ENCODE peak calls at places on chromosomes 6 and 20, in four cellular contexts. X is stimulated activated CD4-positive, alpha-beta T cell treated with anti-CD3 and anti-CD28 coated beads, TNF-alpha, amount 100 ng/mL, for 48 hours; H is SW480; K is midbrain. R is an unnamed sample.

GRCh38 chr20:652611-653109 is 340 bp downstream of the SRXN1 start:
- DNase-seq in H (no peak), X (no peak), K (no peak), R (peak; percentile 66)

GRCh38 chr6:146027586-146028249 is 1.1 kb upstream of the GRM1 start:
- DNase-seq in K (peak; percentile 6), X (no peak), H (no peak), R (no peak)

GRCh38 chr6:56293756-56294155 is 46.4 kb upstream of the COL21A1 start:
- DNase-seq in X (no peak), K (no peak), H (no peak), R (no peak)

GRCh38 chr6:156674197-156674596 is 103.0 kb upstream of the ARID1B start:
- DNase-seq in K (no peak), X (no peak), H (no peak), R (no peak)

GRCh38 chr20:9166153-9166780 is 97.4 kb downstream of the PLCB4 start:
- DNase-seq in K (no peak), H (peak; percentile 20), X (no peak), R (no peak)

GRCh38 chr20:9200620-9201019 is 131.7 kb downstream of the PLCB4 start:
- DNase-seq in K (no peak), X (no peak), H (no peak), R (no peak)

GRCh38 chr20:63580796-63581461 is 6.9 kb upstream of the HELZ2 start:
- DNase-seq in K (no peak), X (peak; percentile 39), H (peak; percentile 80), R (peak; percentile 63)

GRCh38 chr20:11395581-11395980 is 522.1 kb upstream of the BTBD3 start:
- DNase-seq in X (no peak), H (no peak), K (no peak), R (no peak)

GRCh38 chr20:42483694-42484303 is 705.9 kb downstream of the PTPRT start:
- DNase-seq in X (no peak), H (peak; percentile 59), K (no peak), R (no peak)

GRCh38 chr20:19583532-19584175 is 174.4 kb upstream of the RIN2 start:
- DNase-seq in H (peak; percentile 59), X (peak; percentile 27), K (peak; percentile 60), R (no peak)

GRCh38 chr6:167733740-167734661 is 92.7 kb upstream of the AFDN start:
- DNase-seq in X (no peak), H (peak; percentile 38), K (peak; percentile 42), R (no peak)

GRCh38 chr20:45969712-45970634 is 2.0 kb downstream of the ZNF335 start:
- DNase-seq in K (peak; percentile 27), X (no peak), H (peak; percentile 86), R (no peak)

GRCh38 chr6:17393335-17394191 is at the start of gene CAP2:
- DNase-seq in K (peak; percentile 29), X (no peak), H (peak; percentile 66), R (peak; percentile 70)